ENCODE peak calls at places on chromosomes 16 and 17, in five cellular contexts. G is NT2/D1, I is foreskin keratinocyte, D is stomach, Q is tibial nerve. H is an unnamed sample.

GRCh38 chr17:70906808-70907207 is 737.5 kb downstream of the KCNJ2 start:
- DNase-seq in I (no peak), Q (no peak), D (no peak), G (no peak), H (no peak)

GRCh38 chr16:19777061-19777460 is 59.0 kb downstream of the IQCK start:
- DNase-seq in Q (no peak), G (no peak), I (no peak), D (no peak), H (no peak)

GRCh38 chr16:19785512-19786130 is 67.5 kb downstream of the IQCK start:
- DNase-seq in D (no peak), I (no peak), G (no peak), Q (no peak), H (no peak)

GRCh38 chr17:57121308-57122042 is 36.4 kb downstream of the AKAP1 start:
- DNase-seq in G (no peak), Q (no peak), I (no peak), D (peak; percentile 41), H (no peak)

GRCh38 chr16:27449434-27450188 is 47.6 kb downstream of the IL21R start:
- DNase-seq in Q (no peak), G (no peak), D (peak; percentile 43), I (no peak), H (no peak)

GRCh38 chr17:8420041-8420934 is 15.4 kb upstream of the NDEL1 start:
- DNase-seq in D (peak; percentile 94), Q (no peak), I (no peak), G (no peak), H (no peak)

GRCh38 chr16:4454618-4455017 is 19.8 kb downstream of the NMRAL1 start:
- DNase-seq in G (no peak), Q (no peak), I (no peak), D (no peak), H (no peak)

GRCh38 chr17:56779898-56780777 is 53.6 kb downstream of the C17orf67 start:
- DNase-seq in G (peak; percentile 47), Q (peak; percentile 55), D (peak; percentile 85), I (peak; percentile 55), H (peak; percentile 78)

GRCh38 chr17:8807070-8807550 is 7.9 kb upstream of the MFSD6L start:
- DNase-seq in D (no peak), Q (no peak), I (peak; percentile 57), G (no peak), H (no peak)

GRCh38 chr17:40307001-40307690 is 1.8 kb upstream of the RARA start:
- DNase-seq in G (no peak), D (no peak), I (no peak), Q (no peak), H (no peak)

GRCh38 chr16:58082381-58082780 is 46.8 kb downstream of the CFAP20 start:
- DNase-seq in Q (no peak), G (no peak), D (no peak), I (no peak), H (no peak)

GRCh38 chr16:62392698-62393097 is 356.5 kb upstream of the CDH8 start:
- DNase-seq in D (no peak), G (no peak), I (no peak), Q (no peak), H (no peak)

GRCh38 chr17:76246080-76247066 is 6.1 kb upstream of the RNF157 start:
- DNase-seq in G (no peak), D (no peak), I (no peak), Q (no peak), H (no peak)

GRCh38 chr17:41452276-41452675 is 11.5 kb upstream of the KRT38 start:
- DNase-seq in G (no peak), Q (no peak), D (no peak), I (no peak), H (no peak)

GRCh38 chr17:41456206-41456605 is 11.0 kb downstream of the KRT32 start:
- DNase-seq in G (peak; percentile 2), D (no peak), Q (no peak), I (peak; percentile 28), H (no peak)

GRCh38 chr17:41457656-41458055 is 9.5 kb downstream of the KRT32 start:
- DNase-seq in Q (no peak), D (no peak), G (no peak), I (no peak), H (no peak)

GRCh38 chr17:41453069-41453468 is 12.3 kb upstream of the KRT38 start:
- DNase-seq in D (no peak), G (no peak), I (no peak), Q (no peak), H (no peak)

GRCh38 chr17:41455236-41455635 is 11.9 kb downstream of the KRT32 start:
- DNase-seq in D (no peak), Q (no peak), I (no peak), G (no peak), H (peak; percentile 32)
- H3K27me3 ChIP-seq in D (no peaks in the 10 kb centered on the region), Q (no peaks in the 10 kb centered on the region), I (peaks cover 25% of the 10 kb centered on the region), G (no peaks in the 10 kb centered on the region), H (no peaks in the 10 kb centered on the region)

DNA sequence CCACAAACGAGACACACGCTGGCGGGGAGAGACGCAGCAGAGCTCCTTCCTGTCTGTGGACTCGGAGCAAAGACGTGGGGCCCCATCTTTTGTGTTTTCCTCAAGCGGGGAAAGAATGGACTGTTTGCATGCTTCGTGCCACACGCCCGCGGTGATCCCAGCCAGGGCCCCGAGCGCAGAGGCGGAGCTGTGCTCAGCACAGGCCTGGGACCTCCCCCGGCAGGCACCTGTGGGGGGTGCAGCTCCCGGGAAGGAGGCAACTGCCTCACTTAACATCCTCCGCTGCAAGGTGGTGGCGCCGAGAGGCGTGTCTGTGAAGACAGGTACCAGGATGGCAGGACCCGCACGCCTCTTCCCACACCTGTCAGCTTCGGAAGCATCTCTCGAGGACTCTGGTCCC is 19.2 kb downstream of the TRARG1 start:
- DNase-seq in D (no peak), G (no peak), I (no peak), Q (no peak), H (no peak)
- H3K27me3 ChIP-seq in D (no peaks in the 10 kb centered on the region), G (peaks cover 19% of the 10 kb centered on the region), I (peaks cover 35% of the 10 kb centered on the region), Q (peaks cover 45% of the 10 kb centered on the region), H (peaks cover 13% of the 10 kb centered on the region)

GRCh38 chr17:80987941-80988461 is 3.6 kb upstream of the CHMP6 start:
- DNase-seq in I (no peak), D (no peak), Q (no peak), G (no peak), H (no peak)

GRCh38 chr17:80989586-80989913 is 2.1 kb upstream of the CHMP6 start:
- DNase-seq in I (no peak), Q (no peak), G (no peak), D (no peak), H (no peak)

GRCh38 chr17:80984749-80985148 is 6.9 kb upstream of the CHMP6 start:
- DNase-seq in G (peak; percentile 52), I (peak; percentile 41), D (no peak), Q (no peak), H (peak; percentile 25)

GRCh38 chr17:80986046-80986445 is 5.6 kb upstream of the CHMP6 start:
- DNase-seq in D (no peak), G (no peak), Q (no peak), I (no peak), H (no peak)

GRCh38 chr17:80986816-80987480 is 4.7 kb upstream of the CHMP6 start:
- DNase-seq in Q (no peak), G (no peak), I (no peak), D (no peak), H (no peak)
- H3K27me3 ChIP-seq in Q (no peaks in the 10 kb centered on the region), G (peaks cover 29% of the 10 kb centered on the region), I (peaks cover 4% of the 10 kb centered on the region), D (no peaks in the 10 kb centered on the region), H (no peaks in the 10 kb centered on the region)

GRCh38 chr17:43774304-43775250 is 4.2 kb downstream of the DUSP3 start:
- DNase-seq in D (no peak), I (no peak), Q (no peak), G (no peak), H (no peak)
- H3K27me3 ChIP-seq in D (no peaks in the 10 kb centered on the region), I (no peaks in the 10 kb centered on the region), Q (no peaks in the 10 kb centered on the region), G (no peaks in the 10 kb centered on the region), H (no peaks in the 10 kb centered on the region)

GRCh38 chr17:29968271-29968670 is 26.8 kb downstream of the EFCAB5 start:
- DNase-seq in G (no peak), D (no peak), Q (no peak), I (no peak), H (no peak)
- H3K27me3 ChIP-seq in G (no peaks in the 10 kb centered on the region), D (no peaks in the 10 kb centered on the region), Q (no peaks in the 10 kb centered on the region), I (no peaks in the 10 kb centered on the region), H (no peaks in the 10 kb centered on the region)

GRCh38 chr16:85054948-85055502 is 27.4 kb downstream of the KIAA0513 start:
- DNase-seq in I (no peak), D (no peak), Q (no peak), G (no peak), H (no peak)
- H3K27me3 ChIP-seq in I (no peaks in the 10 kb centered on the region), D (no peaks in the 10 kb centered on the region), Q (no peaks in the 10 kb centered on the region), G (no peaks in the 10 kb centered on the region), H (no peaks in the 10 kb centered on the region)

GRCh38 chr16:81860867-81861266 is 81.8 kb downstream of the PLCG2 start:
- DNase-seq in D (no peak), Q (no peak), G (no peak), I (no peak), H (no peak)
- H3K27me3 ChIP-seq in D (no peaks in the 10 kb centered on the region), Q (no peaks in the 10 kb centered on the region), G (no peaks in the 10 kb centered on the region), I (peaks cover 52% of the 10 kb centered on the region), H (no peaks in the 10 kb centered on the region)

DNA sequence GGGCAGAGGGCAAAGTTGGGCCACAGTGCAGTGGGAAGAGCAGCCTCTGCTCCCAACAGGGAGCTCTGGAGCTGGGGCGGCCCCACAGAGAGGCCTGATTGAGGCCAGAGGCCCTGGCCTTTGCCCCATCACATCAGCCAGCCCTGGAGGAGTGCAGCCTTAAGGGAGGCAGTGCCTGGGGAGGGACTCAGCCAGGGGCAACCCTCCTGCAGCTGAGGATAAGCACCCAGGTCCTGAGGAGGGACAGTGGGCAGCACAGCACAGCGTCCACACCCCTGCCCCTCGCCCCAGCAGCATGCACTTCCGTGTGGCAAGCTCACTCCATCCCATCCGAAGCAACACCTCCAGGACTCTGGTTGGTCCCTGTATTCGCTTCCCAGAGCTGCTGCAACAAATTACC is 61.9 kb upstream of the CBX4 start:
- DNase-seq in D (no peak), I (no peak), Q (no peak), G (no peak), H (no peak)
- H3K27me3 ChIP-seq in D (no peaks in the 10 kb centered on the region), I (peaks cover 30% of the 10 kb centered on the region), Q (peaks cover 25% of the 10 kb centered on the region), G (peaks cover 12% of the 10 kb centered on the region), H (peaks cover 2% of the 10 kb centered on the region)